ENCODE peak calls at places on chromosomes 7 and 10, in four cellular contexts. F is right lobe of liver, C is transverse colon, H is ovary. E is an unnamed sample.

GRCh38 chr7:137324796-137325700 is 18.5 kb downstream of the PTN start:
- DNase-seq in F (no peak), C (no peak), H (no peak), E (no peak)

GRCh38 chr7:98760201-98760651 is 109.6 kb downstream of the TMEM130 start:
- DNase-seq in F (no peak), C (no peak), H (no peak), E (no peak)

GRCh38 chr7:68006619-68007018 is 1010.0 kb downstream of the TYW1 start:
- DNase-seq in F (no peak), C (no peak), H (no peak), E (no peak)

GRCh38 chr7:18357691-18358090 is 137.9 kb upstream of the HDAC9 start:
- DNase-seq in F (no peak), C (no peak), H (no peak), E (no peak)

GRCh38 chr7:16847381-16847860 is 34.4 kb downstream of the AGR3 start:
- DNase-seq in F (no peak), C (peak; percentile 75), H (no peak), E (no peak)

GRCh38 chr7:153934048-153934447 is 118.2 kb upstream of the DPP6 start:
- DNase-seq in F (no peak), C (no peak), H (no peak), E (no peak)

GRCh38 chr7:69018200-69018599 is 580.1 kb upstream of the AUTS2 start:
- DNase-seq in F (no peak), C (no peak), H (no peak), E (no peak)

GRCh38 chr7:146670532-146670931 is 553.9 kb downstream of the CNTNAP2 start:
- DNase-seq in F (no peak), C (no peak), H (no peak), E (no peak)

GRCh38 chr7:19143930-19144574 is 1.2 kb downstream of the FERD3L start:
- DNase-seq in F (no peak), C (no peak), H (no peak), E (no peak)

GRCh38 chr7:71144963-71145362 is 13.0 kb downstream of the GALNT17 start:
- DNase-seq in F (no peak), C (no peak), H (no peak), E (no peak)

GRCh38 chr7:20112646-20113045 is 104.5 kb downstream of the MACC1 start:
- DNase-seq in F (no peak), C (no peak), H (no peak), E (no peak)

GRCh38 chr7:32164341-32164996 is 94.3 kb upstream of the PDE1C start:
- DNase-seq in F (no peak), C (peak; percentile 10), H (no peak), E (no peak)

GRCh38 chr7:81013036-81013435 is 94.2 kb upstream of the SEMA3C start:
- DNase-seq in F (no peak), C (no peak), H (no peak), E (no peak)

GRCh38 chr7:5381211-5381772 is 42.3 kb downstream of the TNRC18 start:
- DNase-seq in F (no peak), C (no peak), H (no peak), E (no peak)

GRCh38 chr7:158582089-158582456 is 5.5 kb downstream of the PTPRN2 start:
- DNase-seq in F (no peak), C (no peak), H (no peak), E (no peak)

GRCh38 chr7:116293633-116294032 is 83.3 kb downstream of the TES start:
- DNase-seq in F (no peak), C (no peak), H (no peak), E (no peak)

GRCh38 chr7:11548532-11548931 is 283.5 kb downstream of the THSD7A start:
- DNase-seq in F (no peak), C (no peak), H (no peak), E (no peak)

GRCh38 chr10:117699436-117700075 is 157.0 kb downstream of the EMX2 start:
- DNase-seq in F (no peak), C (no peak), H (no peak), E (no peak)

GRCh38 chr7:343864-344607 is 54.1 kb downstream of the FOXL3 start:
- DNase-seq in F (peak; percentile 53), C (no peak), H (no peak), E (no peak)

GRCh38 chr10:11949152-11949551 is 93.5 kb downstream of the UPF2 start:
- DNase-seq in F (no peak), C (no peak), H (no peak), E (no peak)

GRCh38 chr10:44008270-44008916 is 359.7 kb upstream of the ZNF32 start:
- DNase-seq in F (no peak), C (no peak), H (no peak), E (no peak)

GRCh38 chr10:8725343-8725742 is 670.9 kb downstream of the GATA3 start:
- DNase-seq in F (no peak), C (no peak), H (no peak), E (no peak)

GRCh38 chr10:52313350-52314006 is 603 bp upstream of the DKK1 start:
- DNase-seq in F (no peak), C (peak; percentile 8), H (no peak), E (no peak)

GRCh38 chr7:104074529-104074928 is 85.1 kb upstream of the RELN start:
- DNase-seq in F (no peak), C (no peak), H (no peak), E (no peak)

GRCh38 chr7:11298220-11298619 is 324.5 kb downstream of the PHF14 start:
- DNase-seq in F (no peak), C (no peak), H (no peak), E (no peak)

GRCh38 chr10:43218206-43218950 is 48.5 kb downstream of the RASGEF1A start:
- DNase-seq in F (peak; percentile 28), C (no peak), H (no peak), E (no peak)

GRCh38 chr10:77926566-77927342 is at the start of gene DLG5:
- DNase-seq in F (peak; percentile 81), C (peak; percentile 75), H (peak; percentile 86), E (peak; percentile 82)

GRCh38 chr7:80659120-80660055 is 20.9 kb downstream of the CD36 start:
- DNase-seq in F (no peak), C (no peak), H (no peak), E (no peak)

GRCh38 chr10:99709480-99710229 is 22.3 kb downstream of the COX15 start:
- DNase-seq in F (no peak), C (no peak), H (no peak), E (no peak)

GRCh38 chr7:76386691-76387260 is 22.7 kb downstream of the SSC4D start:
- DNase-seq in F (no peak), C (no peak), H (no peak), E (no peak)

GRCh38 chr7:76377186-76377918 is 18.6 kb upstream of the YWHAG start:
- DNase-seq in F (no peak), C (no peak), H (peak; percentile 43), E (no peak)

GRCh38 chr7:76380623-76380966 is 21.8 kb upstream of the YWHAG start:
- DNase-seq in F (no peak), C (no peak), H (peak; percentile 43), E (no peak)

GRCh38 chr7:76381814-76382213 is 23.0 kb upstream of the YWHAG start:
- DNase-seq in F (no peak), C (no peak), H (no peak), E (no peak)

GRCh38 chr7:76383089-76383944 is 24.5 kb upstream of the YWHAG start:
- DNase-seq in F (no peak), C (no peak), H (no peak), E (no peak)
- TF ChIP-seq POLR2A in F (no peak), C (no peak), H (no peak), E (no peak)

GRCh38 chr10:60008816-60009215 is 102.5 kb upstream of the CCDC6 start:
- DNase-seq in F (no peak), C (no peak), H (no peak), E (no peak)
- H3K27ac ChIP-seq in F (no peak overlapping the region), C (no peak overlapping the region), H (no peak overlapping the region), E (no peak overlapping the region)

DNA sequence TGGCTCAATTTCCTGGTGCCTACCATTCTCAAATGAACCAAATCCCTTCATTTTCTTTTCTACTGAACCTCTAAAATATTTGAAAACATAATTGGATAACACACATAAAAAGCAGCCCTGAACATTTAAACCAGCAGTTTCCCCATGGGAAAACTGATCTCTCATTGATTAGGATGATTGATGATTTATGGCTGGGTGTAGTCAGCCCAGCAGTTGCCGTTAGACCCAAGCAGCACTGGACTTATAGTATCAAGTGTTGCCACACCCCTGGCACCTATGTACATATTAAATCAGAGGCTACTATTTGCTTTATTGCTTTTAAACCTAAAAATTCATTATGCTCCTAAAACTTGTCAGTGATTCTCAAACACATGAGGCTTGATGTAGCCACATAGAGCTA is 20.1 kb upstream of the SLC25A13 start:
- DNase-seq in F (no peak), C (no peak), H (no peak), E (no peak)
- TF ChIP-seq POLR2A in F (no peak), C (no peak), H (no peak), E (no peak)

DNA sequence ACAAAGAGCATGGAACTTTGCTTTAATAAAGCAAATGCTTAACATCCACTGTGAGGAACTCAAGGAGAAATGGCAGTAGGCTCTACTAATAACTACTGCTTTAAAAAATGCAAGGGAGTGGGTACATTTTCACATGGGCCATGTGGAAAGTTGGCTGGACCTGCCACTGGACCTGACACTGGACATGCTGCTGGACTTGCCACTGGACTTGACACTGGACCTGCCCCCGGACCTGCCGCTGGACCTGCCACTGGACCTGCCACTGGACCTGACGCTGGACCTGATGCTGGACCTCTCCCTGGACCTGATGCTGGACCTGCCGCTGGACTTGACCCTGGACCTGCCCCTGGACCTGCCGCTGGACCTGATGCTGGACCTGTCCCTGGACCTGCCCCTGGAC is 32.6 kb downstream of the DIP2C start:
- DNase-seq in F (no peak), C (no peak), H (peak; percentile 6), E (no peak)
- H3K27ac ChIP-seq in F (no peak overlapping the region), C (no peak overlapping the region), H (no peak overlapping the region), E (no peak overlapping the region)

DNA sequence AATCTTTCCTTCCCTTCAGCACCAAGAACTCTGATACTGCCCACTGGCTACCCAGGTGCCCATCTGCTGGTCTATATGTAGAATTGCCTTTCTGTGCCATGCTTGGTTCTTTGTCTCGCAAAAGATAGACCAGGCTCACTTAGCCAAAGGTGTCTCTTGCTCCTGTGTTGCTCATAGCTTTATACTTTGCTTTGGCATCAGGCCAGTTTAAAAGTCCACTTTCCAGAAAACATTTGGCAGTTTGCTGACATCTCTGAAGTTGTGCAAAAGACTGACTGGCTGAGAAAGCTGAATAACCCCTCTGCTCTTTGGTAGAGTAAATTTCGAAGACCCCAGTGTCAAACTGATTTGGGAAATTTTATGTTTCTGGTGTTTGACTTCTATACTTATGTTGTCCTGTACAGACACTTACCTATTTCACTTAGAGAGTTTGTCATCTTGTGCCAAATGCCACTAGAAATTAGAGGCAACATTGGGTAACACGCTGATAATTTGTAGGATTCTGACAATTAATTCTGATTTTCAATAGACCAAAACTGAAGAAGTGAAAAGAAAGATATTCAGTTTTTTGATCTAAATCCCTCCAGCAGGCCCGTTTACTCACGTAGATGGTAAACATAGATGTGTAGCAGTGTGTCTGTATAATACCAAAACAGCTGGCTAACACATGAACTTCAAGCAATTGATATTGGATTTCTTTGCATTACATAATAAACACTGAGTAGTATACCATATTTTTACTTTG is 91.1 kb downstream of the CPED1 start:
- DNase-seq in F (no peak), C (no peak), H (no peak), E (no peak)
- TF ChIP-seq POLR2A in F (no peak), C (no peak), H (no peak), E (no peak)

E was measured in Peyer's patch.